ENCODE peak calls at places on chromosomes 6 and 20, in five cellular contexts. R, A, B, G and S are unnamed samples.

GRCh38 chr6:45548657-45549515 is 171.2 kb upstream of the SUPT3H start:
- DNase-seq in G (no peak), B (no peak), A (no peak), R (no peak), S (no peak)

GRCh38 chr6:151544453-151544852 is 50.6 kb downstream of the CCDC170 start:
- DNase-seq in R (no peak), B (peak; percentile 67), A (no peak), G (peak; percentile 60), S (no peak)

GRCh38 chr20:60316759-60317158 is 358.5 kb downstream of the CDH26 start:
- DNase-seq in G (no peak), R (no peak), A (no peak), B (no peak), S (peak; percentile 40)

GRCh38 chr6:133683603-133684002 is 205.3 kb upstream of the TCF21 start:
- DNase-seq in B (no peak), G (no peak), A (no peak), R (no peak), S (no peak)

GRCh38 chr20:39800111-39800510 is 838.0 kb downstream of the DHX35 start:
- DNase-seq in R (no peak), A (no peak), B (no peak), G (no peak), S (no peak)

GRCh38 chr20:18973499-18974173 is 160.1 kb downstream of the SCP2D1 start:
- DNase-seq in G (no peak), B (no peak), R (no peak), A (no peak), S (no peak)

GRCh38 chr6:121633309-121633708 is 197.9 kb downstream of the GJA1 start:
- DNase-seq in G (no peak), R (no peak), A (no peak), B (no peak), S (no peak)

GRCh38 chr20:43900062-43900461 is 14.6 kb upstream of the TOX2 start:
- DNase-seq in B (no peak), A (no peak), R (no peak), G (no peak), S (no peak)

GRCh38 chr6:44478591-44479254 is 91.2 kb downstream of the CDC5L start:
- DNase-seq in G (no peak), R (no peak), A (no peak), B (no peak), S (no peak)

GRCh38 chr6:78909391-78909790 is 42.0 kb downstream of the IRAK1BP1 start:
- DNase-seq in G (no peak), B (no peak), A (no peak), R (no peak), S (no peak)

GRCh38 chr6:2807342-2808090 is 34.1 kb downstream of the SERPINB1 start:
- DNase-seq in A (no peak), B (no peak), G (peak; percentile 80), R (no peak), S (no peak)

GRCh38 chr20:58775371-58775770 is 75.3 kb downstream of the GNAS-AS1 start:
- DNase-seq in G (no peak), B (no peak), A (no peak), R (no peak), S (no peak)

GRCh38 chr20:43844778-43845614 is 69.7 kb upstream of the TOX2 start:
- DNase-seq in B (peak; percentile 1), R (peak; percentile 98), A (no peak), G (peak; percentile 82), S (no peak)

GRCh38 chr6:81940451-81940850 is 188.0 kb upstream of the TENT5A start:
- DNase-seq in B (no peak), A (no peak), G (no peak), R (peak; percentile 7), S (no peak)

GRCh38 chr6:43707269-43707668 is 19.7 kb upstream of the MRPS18A start:
- DNase-seq in G (no peak), R (no peak), B (no peak), A (no peak), S (no peak)

GRCh38 chr6:144434308-144434990 is 149.3 kb downstream of the UTRN start:
- DNase-seq in R (peak; percentile 70), G (peak; percentile 89), A (no peak), B (peak; percentile 25), S (no peak)

GRCh38 chr6:26196846-26197683 is 109.8 kb downstream of the HFE start:
- DNase-seq in G (peak; percentile 96), R (peak; percentile 93), B (peak; percentile 58), A (no peak), S (peak; percentile 92)

GRCh38 chr6:34839696-34840352 is 47.9 kb downstream of the BLTP3A start:
- DNase-seq in R (no peak), A (no peak), G (no peak), B (no peak), S (no peak)

GRCh38 chr20:47205577-47206123 is 150.8 kb downstream of the ZMYND8 start:
- DNase-seq in R (peak; percentile 97), A (peak; percentile 61), G (peak; percentile 64), B (peak; percentile 70), S (no peak)

GRCh38 chr6:28758046-28758817 is 165.6 kb downstream of the TRIM27 start:
- DNase-seq in R (peak; percentile 69), A (no peak), G (no peak), B (peak; percentile 84), S (no peak)

GRCh38 chr20:46089076-46089337 is 755 bp downstream of the NCOA5 start:
- DNase-seq in B (peak; percentile 48), G (no peak), R (no peak), A (no peak), S (no peak)

GRCh38 chr20:4814696-4815252 is 93.1 kb downstream of the PRND start:
- DNase-seq in A (no peak), R (no peak), B (peak; percentile 44), G (peak; percentile 34), S (no peak)

GRCh38 chr20:63737940-63738686 is 1.5 kb upstream of the SLC2A4RG start:
- DNase-seq in R (no peak), G (no peak), B (peak; percentile 35), A (no peak), S (no peak)

GRCh38 chr20:15992564-15992963 is 580.7 kb downstream of the KIF16B start:
- DNase-seq in A (no peak), G (no peak), R (peak; percentile 42), B (no peak), S (no peak)

GRCh38 chr20:50040432-50041237 is 57.9 kb downstream of the SNAI1 start:
- DNase-seq in G (no peak), R (no peak), A (no peak), B (peak; percentile 78), S (no peak)

GRCh38 chr6:163460307-163460782 is 45.8 kb downstream of the QKI start:
- DNase-seq in B (no peak), G (peak; percentile 84), A (no peak), R (no peak), S (peak; percentile 23)

GRCh38 chr20:25274481-25274880 is 26.6 kb downstream of the PYGB start:
- DNase-seq in R (no peak), A (no peak), G (no peak), B (no peak), S (no peak)

GRCh38 chr20:62356948-62357667 is 10.0 kb downstream of the LAMA5 start:
- DNase-seq in B (no peak), R (peak; percentile 82), G (peak; percentile 84), A (no peak), S (no peak)

GRCh38 chr6:139418426-139419132 is 44.1 kb upstream of the CITED2 start:
- DNase-seq in B (no peak), A (no peak), G (no peak), R (no peak), S (no peak)

GRCh38 chr6:69894578-69895347 is 28.4 kb downstream of the COL19A1 start:
- DNase-seq in G (no peak), B (peak; percentile 42), R (peak; percentile 4), A (no peak), S (no peak)

GRCh38 chr6:108176281-108177089 is 10.7 kb downstream of the NR2E1 start:
- DNase-seq in B (no peak), R (no peak), G (no peak), A (no peak), S (no peak)

GRCh38 chr6:34709386-34709785 is 12.8 kb upstream of the ILRUN start:
- DNase-seq in A (no peak), R (no peak), B (no peak), G (peak; percentile 73), S (no peak)

GRCh38 chr20:35145141-35145564 is 2.0 kb downstream of the EDEM2 start:
- DNase-seq in B (peak; percentile 74), R (peak; percentile 80), G (peak; percentile 86), A (peak; percentile 33), S (no peak)

GRCh38 chr6:33621396-33622388 is 570 bp downstream of the ITPR3 start:
- DNase-seq in A (no peak), R (peak; percentile 49), G (peak; percentile 34), B (peak; percentile 45), S (peak; percentile 51)
- H3K9ac ChIP-seq in A (peak overlapping the region; percentile 80), R (peak overlapping the region; percentile 95), G (peak overlapping the region; percentile 58), B (no peak overlapping the region), S (peak overlapping the region; percentile 97)

DNA sequence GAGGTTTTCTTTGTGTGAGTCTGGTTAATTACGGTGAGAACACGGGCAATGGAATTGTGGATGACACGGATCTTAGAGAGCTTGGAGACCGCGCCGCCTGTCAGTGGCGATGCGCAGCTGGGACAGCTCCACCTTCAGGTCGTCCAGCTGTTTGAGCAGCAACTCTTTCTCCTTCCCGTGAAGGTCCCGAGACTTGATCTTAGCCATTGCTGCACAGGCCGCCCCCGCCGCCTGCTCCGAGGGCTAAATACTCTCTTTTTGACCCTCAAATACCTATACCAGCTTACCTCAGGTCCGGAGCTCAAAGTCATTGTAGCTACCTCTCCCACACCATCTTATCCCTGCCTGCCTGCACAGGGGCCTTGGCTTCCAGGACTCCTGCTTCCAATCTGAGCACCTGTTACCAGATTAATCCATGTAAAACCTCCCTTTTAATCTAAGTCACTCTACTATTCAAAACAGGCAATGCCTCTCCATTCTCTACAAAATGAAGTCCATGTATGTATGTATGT is 100.2 kb downstream of the PREP start:
- DNase-seq in R (peak; percentile 34), B (no peak), G (no peak), A (no peak), S (no peak)
- H3K9me3 ChIP-seq in R (no peaks in the 10 kb centered on the region), B (no peaks in the 10 kb centered on the region), G (no peaks in the 10 kb centered on the region), A (no peaks in the 10 kb centered on the region), S (no peaks in the 10 kb centered on the region)

GRCh38 chr6:56852249-56852606 is 102.7 kb upstream of the BEND6 start:
- DNase-seq in G (no peak), B (peak; percentile 16), A (no peak), R (peak; percentile 24), S (no peak)
- H3K9ac ChIP-seq in G (peak overlapping the region; percentile 88), B (no peak overlapping the region), A (peak overlapping the region; percentile 4), R (no peak overlapping the region), S (no peak overlapping the region)

DNA sequence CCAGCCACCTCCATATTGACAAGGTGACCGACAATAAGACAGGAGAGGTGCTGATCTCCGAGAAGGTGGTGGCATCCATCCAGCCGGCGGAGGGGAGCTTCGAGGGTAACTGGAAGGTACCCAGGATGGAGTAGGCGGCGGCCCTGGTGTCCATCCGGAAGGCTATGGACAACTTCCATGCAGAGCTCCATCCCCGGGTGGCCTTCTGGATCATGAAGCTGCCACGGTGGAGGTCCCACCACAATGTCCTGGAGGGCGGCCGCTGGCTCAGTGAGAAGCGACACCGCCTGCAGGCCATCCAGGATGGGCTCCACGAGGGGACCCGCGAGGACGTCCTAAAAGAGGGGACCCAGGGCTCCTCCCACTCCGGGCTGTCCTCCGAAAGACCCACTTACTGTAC is 17.0 kb downstream of the DEFB115 start:
- DNase-seq in R (no peak), B (no peak), A (no peak), G (no peak), S (no peak)
- H3K9me3 ChIP-seq in R (peaks cover 11% of the 10 kb centered on the region), B (peaks cover 37% of the 10 kb centered on the region), A (no peaks in the 10 kb centered on the region), G (peaks cover 1% of the 10 kb centered on the region), S (peaks cover 31% of the 10 kb centered on the region)